ENCODE peak calls at places on chromosomes 16 and 17, in five cellular contexts. F, Z, W, G and X are unnamed samples.

GRCh38 chr17:40343126-40344119 is 21.1 kb downstream of the GJD3 start:
- DNase-seq in Z (no peak), G (no peak), F (peak), W (no peak), X (no peak)

GRCh38 chr16:239948-240277 is 5.3 kb downstream of the FAM234A start:
- DNase-seq in W (no peak), Z (no peak), G (no peak), F (no peak), X (no peak)

GRCh38 chr17:67992541-67993152 is 3.6 kb downstream of the C17orf58 start:
- DNase-seq in Z (no peak), W (no peak), G (no peak), F (no peak), X (peak)

GRCh38 chr16:66256919-66257318 is 109.6 kb upstream of the CDH5 start:
- DNase-seq in F (no peak), Z (no peak), W (peak), G (no peak), X (no peak)

GRCh38 chr16:71210-71539 is 1.3 kb downstream of the RHBDF1 start:
- DNase-seq in Z (no peak), G (no peak), F (no peak), W (no peak), X (no peak)

GRCh38 chr17:82495844-82496528 is 23.5 kb upstream of the FOXK2 start:
- DNase-seq in G (peak), F (peak), Z (no peak), W (peak), X (no peak)

GRCh38 chr17:74345433-74346241 is 16.0 kb downstream of the BTBD17 start:
- DNase-seq in W (peak), G (no peak), F (no peak), Z (no peak), X (no peak)

GRCh38 chr17:3590768-3591167 is 18.4 kb downstream of the TRPV1 start:
- DNase-seq in Z (no peak), G (no peak), W (no peak), F (no peak), X (no peak)

GRCh38 chr16:50304467-50305440 is 38.4 kb downstream of the ADCY7 start:
- DNase-seq in G (no peak), W (no peak), Z (no peak), F (no peak), X (no peak)

GRCh38 chr16:56744996-56745640 is 15.2 kb downstream of the NUP93 start:
- DNase-seq in W (no peak), G (no peak), F (no peak), Z (no peak), X (no peak)

GRCh38 chr17:28725660-28726395 is at the start of gene TLCD1:
- DNase-seq in F (peak), W (peak), G (peak), Z (peak), X (peak)

GRCh38 chr16:70634861-70635260 is 11.5 kb upstream of the IL34 start:
- DNase-seq in F (no peak), Z (no peak), G (no peak), W (peak), X (no peak)

GRCh38 chr17:67559381-67559966 is 158.3 kb upstream of the NOL11 start:
- DNase-seq in G (peak), F (peak), W (no peak), Z (no peak), X (peak)

GRCh38 chr16:70693231-70693671 is 7.4 kb upstream of the MTSS2 start:
- DNase-seq in Z (no peak), W (no peak), G (no peak), F (no peak), X (no peak)

GRCh38 chr17:82822281-82822680 is 17.5 kb downstream of the ZNF750 start:
- DNase-seq in G (no peak), Z (no peak), F (no peak), W (no peak), X (no peak)

GRCh38 chr16:908526-909155 is 62.1 kb downstream of the LMF1 start:
- DNase-seq in F (no peak), Z (no peak), W (no peak), G (no peak), X (no peak)

GRCh38 chr17:44112284-44113280 is 10.9 kb downstream of the HDAC5 start:
- DNase-seq in Z (no peak), W (no peak), F (no peak), G (no peak), X (no peak)

GRCh38 chr16:77117687-77118086 is 73.3 kb upstream of the MON1B start:
- DNase-seq in G (peak), W (peak), Z (no peak), F (no peak), X (no peak)

GRCh38 chr17:50003916-50004315 is 8.9 kb upstream of the DLX3 start:
- DNase-seq in W (no peak), G (no peak), F (no peak), Z (no peak), X (no peak)

GRCh38 chr17:45223541-45224528 is 2.1 kb downstream of the FMNL1 start:
- DNase-seq in F (peak), Z (no peak), G (no peak), W (no peak), X (no peak)

GRCh38 chr17:13626703-13627102 is 25.0 kb upstream of the HS3ST3A1 start:
- DNase-seq in F (no peak), W (peak), G (peak), Z (peak), X (no peak)

GRCh38 chr17:8022358-8023038 is 16.4 kb upstream of the ALOX15B start:
- DNase-seq in W (peak), F (no peak), G (no peak), Z (no peak), X (no peak)

GRCh38 chr17:39653662-39654331 is 11.4 kb upstream of the TCAP start:
- DNase-seq in F (peak), Z (no peak), G (peak), W (peak), X (peak)

GRCh38 chr16:49440156-49441065 is 66.8 kb downstream of the C16orf78 start:
- DNase-seq in G (no peak), Z (no peak), F (no peak), W (no peak), X (no peak)

GRCh38 chr16:6016530-6017184 is 919.1 kb upstream of the EEF2KMT start:
- DNase-seq in F (no peak), W (peak), Z (peak), G (no peak), X (peak)

GRCh38 chr16:6020162-6020980 is 922.8 kb upstream of the EEF2KMT start:
- DNase-seq in G (no peak), W (no peak), Z (no peak), F (no peak), X (no peak)

GRCh38 chr16:6018848-6019489 is 921.4 kb upstream of the EEF2KMT start:
- DNase-seq in W (no peak), F (no peak), G (no peak), Z (no peak), X (no peak)

GRCh38 chr16:6021544-6021943 is 923.9 kb upstream of the EEF2KMT start:
- DNase-seq in F (no peak), G (no peak), Z (no peak), W (no peak), X (no peak)

DNA sequence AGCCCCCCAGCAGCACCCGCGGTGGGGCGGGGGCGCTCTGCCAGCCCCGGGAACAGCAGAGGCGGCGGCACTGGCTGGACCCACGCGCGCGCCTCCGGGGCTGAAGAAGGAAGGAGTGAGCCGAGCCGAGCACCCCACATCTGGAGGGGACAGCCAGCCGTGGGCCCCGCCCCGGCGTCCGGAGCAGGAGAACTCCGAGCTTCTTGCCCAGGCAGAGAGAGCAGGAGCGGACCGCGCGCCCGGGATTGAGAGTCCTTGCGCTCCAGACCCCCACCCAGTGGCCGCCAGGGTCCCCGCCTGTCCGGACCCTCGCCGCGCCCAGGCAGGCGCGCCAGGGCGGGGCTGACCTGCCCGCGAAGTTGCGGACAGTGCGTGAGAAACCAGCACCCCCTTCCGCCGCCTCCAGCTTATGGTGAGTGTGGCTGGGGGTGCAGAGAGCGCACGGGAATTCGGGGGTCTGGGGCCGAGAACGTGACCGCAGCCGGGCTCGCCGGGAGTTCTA is 921.9 kb upstream of the EEF2KMT start:
- DNase-seq in F (no peak), G (no peak), W (no peak), Z (no peak), X (no peak)
- TF ChIP-seq CTCF in F (no peak), G (no peak), W (no peak), Z (no peak), X (no peak)

DNA sequence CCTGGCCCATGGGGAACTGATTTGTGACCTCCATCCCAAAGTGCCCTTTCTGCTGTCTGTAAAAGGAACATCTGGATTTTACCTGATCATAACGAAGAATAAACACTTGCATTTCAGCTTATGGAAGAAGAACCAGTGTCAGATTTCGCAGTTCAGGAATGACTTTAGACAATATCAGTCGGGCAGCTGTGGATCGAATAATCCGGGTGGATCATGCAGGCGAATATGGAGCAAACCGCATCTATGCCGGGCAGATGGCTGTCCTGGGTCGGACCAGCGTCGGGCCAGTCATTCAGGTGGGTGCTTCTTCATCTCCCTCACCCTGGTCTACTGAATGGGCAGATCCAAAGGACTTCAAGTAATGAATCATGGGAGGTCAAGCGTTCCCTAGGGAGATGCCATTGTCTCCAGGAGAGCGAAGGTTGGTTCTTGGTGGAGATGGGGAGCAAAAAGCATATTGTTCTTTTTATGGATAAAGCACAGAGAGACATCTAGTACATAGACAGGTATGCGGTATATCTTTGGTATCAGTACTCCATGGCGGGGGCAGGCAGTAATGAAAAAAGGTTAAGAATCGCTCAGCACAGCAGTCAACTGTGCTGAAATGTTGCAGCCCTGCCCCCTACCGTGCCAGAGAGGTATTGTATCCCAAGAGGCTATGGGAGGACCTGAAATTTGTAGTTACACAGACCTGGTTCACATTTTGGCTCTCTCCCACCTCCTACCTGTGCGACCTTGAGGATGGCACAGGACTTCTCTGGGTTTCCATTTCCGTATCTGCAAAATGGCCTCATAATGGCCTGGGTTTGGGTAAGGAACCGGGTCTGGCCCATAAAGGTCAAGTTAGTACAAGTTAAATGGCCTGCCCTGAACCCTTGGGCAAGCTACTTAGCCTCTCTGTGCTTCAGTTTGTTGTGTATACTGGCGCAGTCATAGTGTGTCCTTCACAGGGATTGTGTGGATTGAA is 4.7 kb downstream of the COQ7 start:
- DNase-seq in G (peak), F (peak), Z (peak), W (peak), X (peak)
- TF ChIP-seq CTCF in G (peak), F (peak), Z (peak), W (peak), X (peak)

DNA sequence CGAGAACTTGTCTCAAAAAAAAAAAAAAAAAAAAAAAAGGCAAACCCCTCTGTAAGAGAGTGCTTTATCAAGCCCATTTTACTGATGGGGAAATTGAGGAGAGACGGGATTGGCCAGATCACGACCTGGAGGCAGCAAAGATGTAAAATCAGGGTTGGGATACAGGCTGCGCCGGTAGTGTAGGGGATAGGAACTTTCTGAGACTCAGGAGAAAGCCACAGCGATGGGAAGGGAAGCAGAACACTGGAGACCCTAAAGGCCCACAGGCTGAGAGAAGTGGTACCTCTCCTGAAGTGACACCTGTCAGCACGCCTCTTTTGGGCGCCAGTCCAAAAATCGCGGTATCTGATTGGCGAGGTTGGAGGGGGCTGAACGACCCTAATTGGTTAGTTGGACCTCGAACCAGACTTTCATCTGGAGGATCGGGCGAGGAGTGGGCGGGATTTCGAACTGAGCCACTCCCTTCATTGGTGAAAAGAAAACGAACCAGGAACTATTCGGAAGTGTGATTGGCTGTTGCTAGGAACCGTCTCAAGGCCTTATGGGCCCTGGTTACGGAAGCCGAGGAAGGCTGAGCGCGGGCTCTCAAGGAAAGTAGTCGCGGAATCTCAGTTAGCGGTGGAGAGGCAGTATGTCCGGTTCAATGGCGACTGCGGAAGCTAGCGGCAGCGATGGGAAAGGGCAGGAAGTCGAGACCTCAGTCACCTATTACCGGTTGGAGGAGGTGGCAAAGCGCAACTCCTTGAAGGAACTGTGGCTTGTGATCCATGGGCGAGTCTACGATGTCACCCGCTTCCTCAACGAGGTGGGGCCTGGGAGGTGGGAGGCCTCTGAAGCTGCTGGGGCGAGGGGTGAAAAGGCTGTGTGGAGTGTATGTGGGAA is at the start of gene CYB5B:
- DNase-seq in F (peak), G (peak), Z (peak), W (peak), X (peak)
- TF ChIP-seq CTCF in F (no peak), G (no peak), Z (no peak), W (no peak), X (no peak)

GRCh38 chr17:17140590-17140980 is 65.5 kb downstream of the PLD6 start:
- DNase-seq in Z (peak), G (peak), W (peak), F (no peak), X (no peak)
- TF ChIP-seq CTCF in Z (peak), G (no peak), W (peak), F (no peak), X (no peak)

GRCh38 chr16:81486555-81487061 is 42.0 kb downstream of the CMIP start:
- DNase-seq in Z (peak), G (no peak), F (no peak), W (no peak), X (no peak)

GRCh38 chr16:81488687-81489411 is 44.2 kb downstream of the CMIP start:
- DNase-seq in G (no peak), F (no peak), W (no peak), Z (no peak), X (no peak)

GRCh38 chr16:81485824-81486554 is 41.4 kb downstream of the CMIP start:
- DNase-seq in Z (peak), W (peak), F (no peak), G (no peak), X (no peak)

GRCh38 chr16:81485225-81485624 is 40.6 kb downstream of the CMIP start:
- DNase-seq in G (no peak), W (no peak), Z (peak), F (no peak), X (no peak)

GRCh38 chr16:81487301-81487720 is 42.7 kb downstream of the CMIP start:
- DNase-seq in F (no peak), Z (peak), W (no peak), G (no peak), X (no peak)
- TF ChIP-seq CTCF in F (no peak), Z (no peak), W (no peak), G (no peak), X (no peak)

DNA sequence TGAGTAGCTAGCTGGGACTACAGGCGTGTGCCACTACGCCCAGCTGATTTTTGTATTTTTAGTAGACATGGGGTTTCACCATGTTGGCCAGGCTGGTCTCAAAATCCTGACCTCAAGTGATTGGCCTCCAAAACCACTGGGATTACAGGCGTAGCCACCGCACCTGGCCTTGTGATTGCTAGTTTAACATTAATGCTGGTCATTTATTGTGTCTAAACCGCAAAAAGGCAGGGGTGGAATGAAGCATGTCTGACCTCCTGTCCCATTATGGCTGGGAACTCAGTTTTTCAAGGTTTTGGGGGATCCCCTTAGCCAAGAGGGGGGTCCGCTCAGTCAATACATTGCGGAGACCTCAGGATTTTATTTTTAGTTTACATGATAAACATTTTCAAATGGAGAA is 10.7 kb upstream of the CNGB1 start:
- DNase-seq in Z (no peak), F (no peak), W (no peak), G (no peak), X (no peak)
- TF ChIP-seq CTCF in Z (no peak), F (no peak), W (no peak), G (no peak), X (no peak)

DNA sequence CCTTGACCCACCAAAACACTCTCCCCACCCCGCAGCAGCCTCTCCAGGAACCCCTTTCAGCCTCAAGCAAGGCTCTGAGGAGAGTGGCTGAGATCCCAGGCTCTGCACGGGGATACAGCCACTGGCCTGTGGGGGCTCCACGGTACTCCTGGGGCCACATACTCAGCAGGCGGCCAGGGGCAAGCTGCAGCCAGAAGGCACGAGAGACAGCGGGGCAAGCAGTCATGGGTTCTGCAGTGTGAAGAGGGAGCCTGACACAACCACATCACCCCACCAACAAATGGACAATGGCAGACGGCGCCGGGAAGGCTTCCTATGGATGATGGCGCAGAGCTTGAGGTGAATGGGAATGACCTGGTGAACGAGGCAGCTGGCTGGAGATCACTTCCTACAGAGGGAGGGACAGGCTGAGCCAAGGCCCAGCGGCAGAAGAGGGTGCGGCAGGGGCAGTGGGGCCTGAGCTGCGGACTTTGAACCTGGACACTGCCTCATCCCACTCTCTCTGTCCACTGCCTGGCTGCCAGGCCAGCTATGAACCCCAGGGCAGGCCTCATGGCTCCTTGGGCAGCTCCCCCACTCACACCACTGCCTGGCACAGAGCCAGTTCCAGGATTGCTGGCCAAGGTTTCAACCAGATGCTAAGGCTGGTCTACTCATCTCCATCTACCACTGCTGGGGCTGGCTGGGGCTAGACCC is 10.8 kb upstream of the BCAR1 start:
- DNase-seq in F (no peak), W (no peak), G (no peak), Z (no peak), X (no peak)
- TF ChIP-seq CTCF in F (no peak), W (no peak), G (no peak), Z (no peak), X (no peak)